ENCODE peak calls at places on chromosome 5, in four cellular contexts. W is A549, L is K562, E is HepG2. Y is an unnamed sample.

GRCh38 chr5:134077926-134078580 is 36.4 kb upstream of the TCF7 start:
- DNase-seq in W (no peak), E (no peak), L (no peak), Y (no peak)

GRCh38 chr5:149860801-149861322 is 83.7 kb downstream of the PDE6A start:
- DNase-seq in W (no peak), L (no peak), E (no peak), Y (peak; percentile 34)

GRCh38 chr5:154967419-154968024 is 26.6 kb downstream of the MRPL22 start:
- DNase-seq in E (no peak), W (peak; percentile 22), L (peak; percentile 22), Y (no peak)

GRCh38 chr5:36388288-36388687 is 86.6 kb upstream of the RANBP3L start:
- DNase-seq in W (no peak), L (no peak), E (no peak), Y (no peak)

GRCh38 chr5:132505641-132506040 is 15.1 kb upstream of the IRF1 start:
- DNase-seq in W (no peak), E (no peak), L (no peak), Y (no peak)

GRCh38 chr5:6468870-6469269 is 20.2 kb downstream of the UBE2QL1 start:
- DNase-seq in L (no peak), E (no peak), W (no peak), Y (no peak)

GRCh38 chr5:136285501-136285900 is 79.8 kb downstream of the TRPC7 start:
- DNase-seq in L (no peak), W (no peak), E (no peak), Y (no peak)

GRCh38 chr5:176414704-176415103 is 1.6 kb downstream of the CLTB start:
- DNase-seq in L (no peak), E (no peak), W (no peak), Y (no peak)

GRCh38 chr5:173328896-173329369 is 719 bp upstream of the STC2 start:
- DNase-seq in W (peak; percentile 47), E (peak; percentile 64), L (no peak), Y (peak; percentile 78)

GRCh38 chr5:83925952-83926351 is 205.3 kb upstream of the HAPLN1 start:
- DNase-seq in L (no peak), W (no peak), E (no peak), Y (no peak)

GRCh38 chr5:149679876-149680809 is 50.0 kb upstream of the PPARGC1B start:
- DNase-seq in E (no peak), W (no peak), L (no peak), Y (no peak)

GRCh38 chr5:72837524-72838096 is 21.1 kb downstream of the TNPO1 start:
- DNase-seq in E (no peak), W (no peak), L (no peak), Y (no peak)

GRCh38 chr5:149605998-149606721 is 24.9 kb downstream of the ARHGEF37 start:
- DNase-seq in E (no peak), L (peak; percentile 86), W (peak; percentile 95), Y (no peak)

GRCh38 chr5:143401846-143402463 is 1.5 kb downstream of the NR3C1 start:
- DNase-seq in E (peak; percentile 13), L (peak; percentile 16), W (no peak), Y (no peak)

GRCh38 chr5:57035955-57036354 is 84.0 kb upstream of the MIER3 start:
- DNase-seq in W (no peak), E (no peak), L (no peak), Y (no peak)

GRCh38 chr5:132230871-132231270 is 3.2 kb upstream of the P4HA2 start:
- DNase-seq in E (no peak), L (no peak), W (no peak), Y (no peak)

GRCh38 chr5:75952963-75953362 is 130.2 kb upstream of the SV2C start:
- DNase-seq in L (no peak), W (no peak), E (no peak), Y (no peak)

GRCh38 chr5:9654886-9655285 is 24.7 kb upstream of the TAS2R1 start:
- DNase-seq in W (no peak), E (no peak), L (no peak), Y (no peak)
- TF ChIP-seq USF2 in W (no peak), E (no peak), L (no peak), Y (no peak)

GRCh38 chr5:124949862-124950261 is 203.4 kb upstream of the ZNF608 start:
- DNase-seq in L (no peak), W (no peak), E (no peak), Y (no peak)
- TF ChIP-seq RNF2 in L (no peak), W (no peak), E (no peak), Y (no peak)

GRCh38 chr5:2158767-2159166 is 276.0 kb upstream of the IRX4 start:
- DNase-seq in L (no peak), W (no peak), E (no peak), Y (no peak)
- TF ChIP-seq USF2 in L (no peak), W (no peak), E (no peak), Y (no peak)

GRCh38 chr5:159207222-159207615 is 2.1 kb downstream of the RNF145 start:
- DNase-seq in W (no peak), L (no peak), E (no peak), Y (no peak)

GRCh38 chr5:159206818-159207217 is 2.5 kb downstream of the RNF145 start:
- DNase-seq in L (no peak), W (no peak), E (no peak), Y (no peak)

GRCh38 chr5:159206368-159206767 is 3.0 kb downstream of the RNF145 start:
- DNase-seq in L (no peak), E (no peak), W (no peak), Y (no peak)

GRCh38 chr5:159208508-159209437 is 580 bp downstream of the RNF145 start:
- DNase-seq in L (peak; percentile 70), E (peak; percentile 9), W (no peak), Y (peak; percentile 64)

DNA sequence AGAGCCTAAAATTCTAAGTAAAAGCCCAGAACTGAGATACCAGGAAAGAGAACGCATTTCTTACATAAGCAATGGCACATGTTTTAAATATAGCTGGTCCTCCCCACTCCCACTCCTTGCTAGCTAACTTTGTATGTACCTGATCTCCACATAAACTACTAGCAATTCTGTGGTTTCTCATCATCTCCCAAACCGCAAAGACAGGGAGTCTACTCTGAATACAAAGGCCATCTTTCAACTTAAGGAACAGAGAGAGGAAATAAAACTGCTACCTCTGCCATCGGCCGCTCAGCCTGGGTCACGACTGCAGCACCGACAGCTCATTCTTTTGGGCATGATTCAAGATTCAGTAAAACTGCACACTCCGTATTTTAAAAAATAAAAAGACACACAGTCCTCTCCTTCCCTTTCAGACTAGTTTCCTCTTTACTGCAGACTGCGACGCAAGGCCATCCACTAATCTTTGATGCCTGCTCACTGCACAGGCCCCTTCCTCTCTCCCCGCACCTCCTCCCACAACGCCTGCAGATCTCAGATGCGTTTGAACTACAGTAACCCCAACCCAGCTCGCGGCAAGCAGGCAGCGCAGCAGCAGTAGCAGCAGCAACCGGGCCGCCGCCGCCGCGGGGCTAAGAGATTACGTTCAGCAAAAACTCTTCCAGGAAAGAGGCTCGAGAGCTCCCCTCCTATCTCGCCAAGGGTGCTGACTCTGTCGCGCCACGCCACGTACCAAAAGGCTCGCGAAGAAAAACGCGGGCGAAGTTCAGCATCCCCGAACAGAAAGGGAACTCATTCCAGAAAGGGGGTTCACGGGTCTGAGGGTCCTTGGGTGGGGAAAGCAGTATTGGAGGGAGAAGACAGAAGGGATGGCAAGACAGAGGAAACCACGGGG is 1.5 kb downstream of the RNF145 start:
- DNase-seq in L (peak; percentile 48), W (peak; percentile 63), E (peak; percentile 75), Y (no peak)
- TF ChIP-seq RNF2 in L (peak; percentile 88), W (no peak), E (no peak), Y (no peak)

GRCh38 chr5:68644971-68645370 is 429.4 kb downstream of the PIK3R1 start:
- DNase-seq in E (no peak), L (no peak), W (no peak), Y (no peak)
- TF ChIP-seq USF2 in E (no peak), L (no peak), W (no peak), Y (no peak)